ENCODE peak calls at places on chromosomes 1 and 21, in nine cellular contexts. Y is effector memory CD8-positive, alpha-beta T cell; E is heart left ventricle; W is activated CD8-positive, alpha-beta memory T cell treated with anti-CD3 and anti-CD28 coated beads, Interleukin-2, amount 10 ng/mL, durations not matched to agents 7 days and 5 days; B is activated CD4-positive, alpha-beta T cell treated with anti-CD3 and anti-CD28 coated beads for 36 hours; I is heart right ventricle; T is right cardiac atrium; X is naive thymus-derived CD4-positive, alpha-beta T cell; C is central memory CD8-positive, alpha-beta T cell. P is an unnamed sample.

GRCh38 chr1:19974822-19975416 is 4.5 kb downstream of the PLA2G2A start:
- ATAC-seq in Y (peak), E (peak), W (no peak), B (peak), I (peak), T (peak), X (peak), C (no peak), P (no peak)

GRCh38 chr1:58358311-58358710 is 188.2 kb downstream of the OMA1 start:
- ATAC-seq in Y (no peak), E (no peak), W (no peak), B (no peak), I (no peak), T (no peak), X (no peak), C (no peak), P (no peak)

GRCh38 chr1:54714881-54715492 is 674 bp upstream of the TTC4 start:
- ATAC-seq in Y (no peak), E (peak), W (no peak), B (no peak), I (no peak), T (no peak), X (no peak), C (no peak), P (no peak)

GRCh38 chr21:31514598-31514997 is 144.9 kb upstream of the SOD1 start:
- ATAC-seq in Y (no peak), E (no peak), W (no peak), B (no peak), I (no peak), T (no peak), X (no peak), C (no peak), P (no peak)

GRCh38 chr1:76291737-76292136 is 217.2 kb downstream of the ST6GALNAC3 start:
- ATAC-seq in Y (no peak), E (no peak), W (no peak), B (no peak), I (no peak), T (no peak), X (no peak), C (no peak), P (no peak)

GRCh38 chr1:41432481-41433280 is 51.8 kb downstream of the EDN2 start:
- ATAC-seq in Y (peak), E (peak), W (peak), B (peak), I (peak), T (peak), X (peak), C (no peak), P (peak)

GRCh38 chr1:39272791-39273071 is 68.2 kb downstream of the MACF1 start:
- ATAC-seq in Y (no peak), E (no peak), W (no peak), B (no peak), I (no peak), T (no peak), X (no peak), C (no peak), P (no peak)

GRCh38 chr1:197285526-197286217 is 17.6 kb downstream of the CRB1 start:
- ATAC-seq in Y (no peak), E (no peak), W (no peak), B (no peak), I (no peak), T (no peak), X (no peak), C (no peak), P (no peak)

GRCh38 chr1:15178571-15179484 is 25.3 kb downstream of the TMEM51 start:
- ATAC-seq in Y (no peak), E (peak), W (no peak), B (peak), I (peak), T (peak), X (no peak), C (no peak), P (no peak)

GRCh38 chr1:10941891-10942541 is 70.4 kb upstream of the TARDBP start:
- ATAC-seq in Y (peak), E (peak), W (peak), B (no peak), I (peak), T (peak), X (peak), C (no peak), P (peak)

GRCh38 chr1:31575373-31576140 is 758 bp upstream of the TINAGL1 start:
- ATAC-seq in Y (no peak), E (no peak), W (no peak), B (no peak), I (no peak), T (no peak), X (no peak), C (no peak), P (no peak)

GRCh38 chr1:14039894-14040430 is 340.0 kb downstream of the PRDM2 start:
- ATAC-seq in Y (no peak), E (no peak), W (no peak), B (no peak), I (no peak), T (no peak), X (no peak), C (no peak), P (no peak)

GRCh38 chr21:29056005-29056404 is 17.4 kb downstream of the CCT8 start:
- ATAC-seq in Y (no peak), E (no peak), W (no peak), B (no peak), I (no peak), T (no peak), X (no peak), C (no peak), P (no peak)

GRCh38 chr1:25642710-25643109 is 26.1 kb downstream of the MAN1C1 start:
- ATAC-seq in Y (peak), E (peak), W (peak), B (peak), I (peak), T (peak), X (peak), C (peak), P (peak)

GRCh38 chr21:36487641-36488307 is 7.9 kb upstream of the CLDN14 start:
- ATAC-seq in Y (no peak), E (no peak), W (no peak), B (no peak), I (no peak), T (no peak), X (no peak), C (no peak), P (no peak)

GRCh38 chr21:46027855-46028493 is 46.4 kb downstream of the COL6A1 start:
- ATAC-seq in Y (no peak), E (peak), W (no peak), B (no peak), I (peak), T (peak), X (no peak), C (no peak), P (no peak)

GRCh38 chr1:96445296-96445695 is 276.3 kb upstream of the PTBP2 start:
- ATAC-seq in Y (no peak), E (no peak), W (no peak), B (no peak), I (no peak), T (no peak), X (no peak), C (no peak), P (no peak)

GRCh38 chr21:17491716-17492414 is 21.0 kb upstream of the CXADR start:
- ATAC-seq in Y (no peak), E (peak), W (peak), B (no peak), I (peak), T (no peak), X (peak), C (no peak), P (peak)

GRCh38 chr1:37719572-37720195 is 27.4 kb downstream of the CDCA8 start:
- ATAC-seq in Y (no peak), E (peak), W (no peak), B (no peak), I (peak), T (no peak), X (no peak), C (no peak), P (no peak)

GRCh38 chr1:1426496-1426960 is 5.5 kb upstream of the ANKRD65 start:
- ATAC-seq in Y (peak), E (no peak), W (no peak), B (peak), I (no peak), T (no peak), X (peak), C (no peak), P (no peak)

GRCh38 chr1:165564561-165564960 is 20.8 kb downstream of the LRRC52 start:
- ATAC-seq in Y (no peak), E (peak), W (no peak), B (no peak), I (peak), T (peak), X (no peak), C (no peak), P (no peak)

GRCh38 chr1:61973100-61973837 is 221.4 kb upstream of the L1TD1 start:
- ATAC-seq in Y (no peak), E (peak), W (no peak), B (no peak), I (peak), T (no peak), X (no peak), C (no peak), P (no peak)

GRCh38 chr1:157153743-157154142 is 15.5 kb upstream of the ETV3 start:
- ATAC-seq in Y (no peak), E (no peak), W (no peak), B (no peak), I (no peak), T (no peak), X (no peak), C (no peak), P (no peak)

GRCh38 chr1:63622847-63623566 is 29.8 kb downstream of the PGM1 start:
- ATAC-seq in Y (no peak), E (peak), W (no peak), B (no peak), I (peak), T (peak), X (no peak), C (no peak), P (no peak)

GRCh38 chr1:1293618-1294249 is 13.5 kb downstream of the SCNN1D start:
- ATAC-seq in Y (no peak), E (peak), W (no peak), B (no peak), I (no peak), T (no peak), X (no peak), C (no peak), P (no peak)

P was measured in activated CD4-positive, CD25-positive, alpha-beta regulatory T cell treated with anti-CD3 and anti-CD28 coated beads, Interleukin-2, amount 50 U/mL, for 24 hours.